ENCODE peak calls at places on chromosomes 1 and 21, in nine cellular contexts. U is GM23248, S is neural progenitor cell, V is OCI-LY7, D is MM.1S, F is PC-3, I is GM23338, Z is HCT116, X is SK-N-SH. W is an unnamed sample.

GRCh38 chr1:24141311-24141997 is 1.5 kb downstream of the IL22RA1 start:
- DNase-seq in U (no peak), S (no peak), V (no peak), D (no peak), F (no peak), I (no peak), Z (no peak), X (no peak), W (peak; percentile 58)

GRCh38 chr1:183877321-183877720 is 72.4 kb downstream of the RGL1 start:
- DNase-seq in U (peak; percentile 82), S (peak; percentile 36), V (no peak), D (no peak), F (no peak), I (no peak), Z (no peak), X (no peak), W (peak; percentile 57)

GRCh38 chr1:147072371-147073061 is 99.8 kb downstream of the PRKAB2 start:
- DNase-seq in U (peak; percentile 56), S (peak; percentile 63), V (no peak), D (peak; percentile 36), F (no peak), I (peak; percentile 79), Z (no peak), X (peak; percentile 37), W (peak; percentile 41)

GRCh38 chr1:62782197-62782886 is 1.6 kb upstream of the ATG4C start:
- DNase-seq in U (peak; percentile 81), S (no peak), V (no peak), D (no peak), F (peak; percentile 15), I (no peak), Z (no peak), X (no peak), W (no peak)

GRCh38 chr1:167209044-167209443 is 11.6 kb upstream of the POU2F1 start:
- DNase-seq in U (no peak), S (no peak), V (peak; percentile 88), D (peak; percentile 38), F (no peak), I (no peak), Z (no peak), X (no peak), W (no peak)

GRCh38 chr1:206049919-206050600 is 2.9 kb upstream of the RHEX start:
- DNase-seq in U (no peak), S (no peak), V (no peak), D (peak; percentile 38), F (peak; percentile 14), I (no peak), Z (no peak), X (no peak), W (no peak)

GRCh38 chr21:39125752-39126485 is 57.3 kb downstream of the PSMG1 start:
- DNase-seq in U (peak; percentile 84), S (peak; percentile 78), V (peak; percentile 53), D (peak; percentile 31), F (peak; percentile 83), I (peak; percentile 88), Z (peak; percentile 45), X (peak; percentile 70), W (peak; percentile 83)

GRCh38 chr1:58584082-58584895 is 7.2 kb upstream of the TACSTD2 start:
- DNase-seq in U (peak; percentile 96), S (no peak), V (no peak), D (peak; percentile 36), F (peak; percentile 94), I (peak; percentile 26), Z (peak; percentile 87), X (no peak), W (peak; percentile 66)

GRCh38 chr1:1137256-1138045 is 21.6 kb upstream of the C1orf159 start:
- DNase-seq in U (no peak), S (no peak), V (peak; percentile 48), D (peak; percentile 52), F (no peak), I (no peak), Z (no peak), X (no peak), W (no peak)

GRCh38 chr1:145995964-145996432 is 381 bp downstream of the TXNIP start:
- DNase-seq in U (peak; percentile 42), S (peak; percentile 37), V (no peak), D (peak; percentile 41), F (peak; percentile 26), I (peak; percentile 35), Z (no peak), X (no peak), W (no peak)

GRCh38 chr1:210250998-210251679 is 18.5 kb downstream of the SERTAD4 start:
- DNase-seq in U (peak; percentile 64), S (peak; percentile 86), V (peak; percentile 29), D (peak; percentile 81), F (peak; percentile 84), I (peak; percentile 85), Z (peak; percentile 15), X (peak; percentile 93), W (peak; percentile 77)

GRCh38 chr1:33094486-33094885 is 13.5 kb downstream of the AZIN2 start:
- DNase-seq in U (no peak), S (no peak), V (no peak), D (no peak), F (no peak), I (no peak), Z (no peak), X (no peak), W (no peak)

GRCh38 chr1:10324627-10325026 is 74.2 kb upstream of the PGD start:
- DNase-seq in U (no peak), S (no peak), V (no peak), D (no peak), F (no peak), I (no peak), Z (no peak), X (no peak), W (no peak)

GRCh38 chr1:183635112-183635605 is 424 bp downstream of the ARPC5 start:
- DNase-seq in U (peak; percentile 67), S (no peak), V (peak; percentile 24), D (peak; percentile 42), F (no peak), I (peak; percentile 54), Z (no peak), X (peak; percentile 71), W (peak; percentile 65)

GRCh38 chr1:155882235-155882634 is 22.9 kb downstream of the SYT11 start:
- DNase-seq in U (no peak), S (no peak), V (peak; percentile 84), D (peak; percentile 20), F (no peak), I (no peak), Z (no peak), X (no peak), W (no peak)

GRCh38 chr1:156936191-156936590 is 15.8 kb downstream of the LRRC71 start:
- DNase-seq in U (no peak), S (no peak), V (no peak), D (no peak), F (no peak), I (no peak), Z (no peak), X (no peak), W (no peak)

GRCh38 chr1:221732052-221732451 is 9.8 kb downstream of the DUSP10 start:
- DNase-seq in U (no peak), S (no peak), V (no peak), D (no peak), F (no peak), I (no peak), Z (no peak), X (no peak), W (no peak)
- H3K79me2 ChIP-seq in U (peaks cover 98% of the 10 kb centered on the region), S (no peaks in the 10 kb centered on the region), V (no peaks in the 10 kb centered on the region), D (no peaks in the 10 kb centered on the region), F (no peaks in the 10 kb centered on the region), I (no peaks in the 10 kb centered on the region), Z (no peaks in the 10 kb centered on the region), X (no peaks in the 10 kb centered on the region), W (peaks cover 22% of the 10 kb centered on the region)

DNA sequence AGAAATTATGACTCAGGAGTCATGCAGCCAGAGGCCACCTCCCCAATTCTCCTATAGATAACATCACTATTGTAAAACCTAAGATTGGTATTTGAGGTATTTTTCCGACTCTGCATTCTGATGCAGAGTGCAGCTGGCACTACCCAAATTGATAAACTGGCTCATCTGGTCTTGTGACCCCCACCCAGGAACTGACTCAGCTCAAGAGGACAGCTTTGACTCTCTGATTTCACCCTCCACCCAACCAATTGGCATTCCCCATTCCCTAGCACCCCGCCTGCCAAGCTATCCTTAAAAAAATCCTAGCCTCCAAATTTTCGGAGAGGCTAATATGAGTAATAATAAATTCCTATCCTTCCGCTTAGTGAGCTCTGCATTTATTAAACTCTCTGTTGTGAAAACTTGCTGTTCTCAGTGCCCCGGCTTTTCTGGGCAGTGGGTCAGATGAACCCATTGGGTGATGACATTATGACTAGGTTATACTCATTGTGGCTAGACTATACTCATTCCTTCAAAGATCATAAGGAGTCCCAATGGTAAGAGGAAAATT is 39.4 kb upstream of the EPS15 start:
- DNase-seq in U (peak; percentile 92), S (no peak), V (no peak), D (no peak), F (peak; percentile 99), I (peak; percentile 47), Z (no peak), X (no peak), W (no peak)
- H3K4me3 ChIP-seq in U (peak overlapping the region; percentile 27), S (no peak overlapping the region), V (no peak overlapping the region), D (no peak overlapping the region), F (peak overlapping the region; percentile 34), I (peak overlapping the region; percentile 3), Z (no peak overlapping the region), X (peak overlapping the region; percentile 27), W (no peak overlapping the region)

GRCh38 chr1:114353233-114353632 is 157.8 kb downstream of the TRIM33 start:
- DNase-seq in U (peak; percentile 71), S (no peak), V (peak; percentile 5), D (no peak), F (peak; percentile 38), I (peak; percentile 38), Z (no peak), X (peak; percentile 25), W (peak; percentile 64)

GRCh38 chr1:114349891-114350605 is 161.0 kb downstream of the TRIM33 start:
- DNase-seq in U (no peak), S (no peak), V (no peak), D (no peak), F (no peak), I (no peak), Z (no peak), X (no peak), W (no peak)

GRCh38 chr1:114350731-114351445 is 160.1 kb downstream of the TRIM33 start:
- DNase-seq in U (no peak), S (no peak), V (no peak), D (no peak), F (no peak), I (no peak), Z (no peak), X (no peak), W (no peak)

GRCh38 chr1:114355240-114355639 is 155.8 kb downstream of the TRIM33 start:
- DNase-seq in U (no peak), S (no peak), V (no peak), D (no peak), F (no peak), I (no peak), Z (no peak), X (no peak), W (no peak)

GRCh38 chr1:114352797-114353196 is 158.2 kb downstream of the TRIM33 start:
- DNase-seq in U (peak; percentile 13), S (no peak), V (no peak), D (no peak), F (no peak), I (peak; percentile 12), Z (no peak), X (no peak), W (no peak)
- TF ChIP-seq EZH2phosphoT487 in U (no peak), S (no peak), V (no peak), D (no peak), F (no peak), I (no peak), Z (no peak), X (no peak), W (no peak)

DNA sequence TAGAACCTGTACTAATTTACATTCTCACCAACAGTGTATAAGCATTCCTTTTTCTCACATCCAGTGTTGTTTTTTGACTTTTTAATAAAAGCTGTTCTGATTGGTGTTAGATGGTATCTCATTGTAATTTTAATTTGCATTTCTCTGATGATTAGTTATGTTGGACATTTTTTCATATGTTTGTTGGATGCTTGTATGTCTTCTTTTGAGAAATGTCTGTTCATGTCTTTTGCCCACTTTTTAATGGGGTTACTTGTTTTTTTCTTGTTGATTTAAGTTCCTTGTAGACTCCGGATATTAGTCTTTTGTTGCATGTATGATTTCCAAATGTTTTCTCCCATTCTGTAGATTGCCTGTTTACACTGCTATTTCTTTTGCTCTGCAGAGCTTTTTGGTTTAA is 8.0 kb downstream of the COG2 start:
- DNase-seq in U (no peak), S (no peak), V (no peak), D (no peak), F (no peak), I (no peak), Z (no peak), X (no peak), W (no peak)
- H3K79me2 ChIP-seq in U (peaks cover 99% of the 10 kb centered on the region), S (peaks cover 96% of the 10 kb centered on the region), V (peaks cover 89% of the 10 kb centered on the region), D (peaks cover 96% of the 10 kb centered on the region), F (peaks cover 96% of the 10 kb centered on the region), I (peaks cover 100% of the 10 kb centered on the region), Z (peaks cover 77% of the 10 kb centered on the region), X (peaks cover 99% of the 10 kb centered on the region), W (peaks cover 97% of the 10 kb centered on the region)